ENCODE peak calls at places on chromosomes 3 and 15, in nine cellular contexts. One of them, this sample, is unnamed. For H3K4me1, the result is how much of the 10 kb centered on the place peaks cover.

GRCh38 chr3:100682056-100682853 is 27.0 kb upstream of the TFG start:
- DNase-seq in ovary: no peak
- DNase-seq in adrenal gland: no peak
- DNase-seq in stomach: no peak
- DNase-seq in suprapubic skin: no peak
- DNase-seq in transverse colon: no peak
- DNase-seq in Peyer's patch: no peak
- DNase-seq in sigmoid colon: no peak
- DNase-seq in body of pancreas: no peak
- DNase-seq in this sample: no peak

GRCh38 chr15:50797926-50798325 is 32.4 kb upstream of the SPPL2A start:
- DNase-seq in body of pancreas: peak
- DNase-seq in ovary: no peak
- DNase-seq in Peyer's patch: no peak
- DNase-seq in transverse colon: no peak
- DNase-seq in adrenal gland: no peak
- DNase-seq in sigmoid colon: no peak
- DNase-seq in stomach: no peak
- DNase-seq in suprapubic skin: no peak
- DNase-seq in this sample: no peak

GRCh38 chr3:24641628-24642027 is 147.0 kb upstream of the THRB start:
- DNase-seq in transverse colon: no peak
- DNase-seq in Peyer's patch: no peak
- DNase-seq in suprapubic skin: no peak
- DNase-seq in ovary: no peak
- DNase-seq in sigmoid colon: no peak
- DNase-seq in stomach: no peak
- DNase-seq in body of pancreas: no peak
- DNase-seq in adrenal gland: no peak
- DNase-seq in this sample: no peak

GRCh38 chr3:134985841-134986520 is 190.9 kb downstream of the EPHB1 start:
- DNase-seq in sigmoid colon: no peak
- DNase-seq in suprapubic skin: no peak
- DNase-seq in body of pancreas: no peak
- DNase-seq in Peyer's patch: no peak
- DNase-seq in stomach: no peak
- DNase-seq in ovary: no peak
- DNase-seq in transverse colon: no peak
- DNase-seq in adrenal gland: no peak
- DNase-seq in this sample: no peak

GRCh38 chr15:63860161-63860954 is 26.6 kb upstream of the HERC1 start:
- DNase-seq in body of pancreas: no peak
- DNase-seq in adrenal gland: no peak
- DNase-seq in ovary: no peak
- DNase-seq in Peyer's patch: peak
- DNase-seq in sigmoid colon: no peak
- DNase-seq in transverse colon: peak
- DNase-seq in suprapubic skin: no peak
- DNase-seq in stomach: no peak
- DNase-seq in this sample: no peak

GRCh38 chr15:48936666-48937065 is 27.1 kb downstream of the SHC4 start:
- DNase-seq in Peyer's patch: no peak
- DNase-seq in stomach: no peak
- DNase-seq in sigmoid colon: no peak
- DNase-seq in suprapubic skin: no peak
- DNase-seq in body of pancreas: no peak
- DNase-seq in transverse colon: no peak
- DNase-seq in adrenal gland: no peak
- DNase-seq in ovary: no peak
- DNase-seq in this sample: no peak

GRCh38 chr3:179156170-179156569 is 8.0 kb downstream of the PIK3CA start:
- DNase-seq in stomach: no peak
- DNase-seq in transverse colon: no peak
- DNase-seq in sigmoid colon: no peak
- DNase-seq in Peyer's patch: no peak
- DNase-seq in suprapubic skin: no peak
- DNase-seq in body of pancreas: no peak
- DNase-seq in adrenal gland: no peak
- DNase-seq in ovary: no peak
- DNase-seq in this sample: no peak

GRCh38 chr3:62436785-62437184 is 63.4 kb upstream of the FEZF2 start:
- DNase-seq in stomach: no peak
- DNase-seq in adrenal gland: no peak
- DNase-seq in ovary: no peak
- DNase-seq in transverse colon: no peak
- DNase-seq in Peyer's patch: no peak
- DNase-seq in suprapubic skin: no peak
- DNase-seq in body of pancreas: no peak
- DNase-seq in sigmoid colon: no peak
- DNase-seq in this sample: no peak

GRCh38 chr3:14019459-14019858 is 105.2 kb downstream of the CHCHD4 start:
- DNase-seq in transverse colon: no peak
- DNase-seq in stomach: no peak
- DNase-seq in Peyer's patch: no peak
- DNase-seq in adrenal gland: no peak
- DNase-seq in body of pancreas: no peak
- DNase-seq in suprapubic skin: no peak
- DNase-seq in sigmoid colon: no peak
- DNase-seq in ovary: no peak
- DNase-seq in this sample: no peak

DNA sequence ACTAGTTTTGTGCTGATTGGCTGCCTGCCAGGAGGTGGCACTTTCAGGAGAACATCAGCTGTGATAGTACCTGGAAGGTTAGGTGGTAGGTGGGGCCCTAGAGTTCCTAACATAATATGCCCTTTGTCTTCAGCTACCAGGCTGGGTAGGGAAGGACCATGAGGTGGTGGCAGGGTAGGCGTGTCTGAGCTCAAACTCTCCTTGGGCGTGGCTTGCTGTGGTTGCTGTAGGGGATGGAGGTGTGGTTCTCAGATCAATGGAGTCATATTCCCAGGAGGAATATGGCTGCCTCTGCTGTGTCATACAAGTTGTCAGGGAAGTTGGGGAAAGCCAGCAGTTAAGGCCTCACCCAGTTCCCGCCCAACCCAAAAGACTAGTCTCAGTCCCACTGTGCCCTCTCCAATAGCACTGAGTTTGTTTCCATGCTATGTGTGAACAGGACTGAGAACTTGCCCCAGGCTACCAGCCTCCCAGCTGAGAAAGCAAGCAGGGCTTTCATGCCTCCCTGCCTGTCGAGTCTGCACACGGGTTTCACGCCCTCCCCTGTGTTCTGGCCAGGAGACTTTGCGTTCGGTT is 107.7 kb downstream of the CHCHD4 start:
- DNase-seq in suprapubic skin: no peak
- DNase-seq in body of pancreas: no peak
- DNase-seq in stomach: no peak
- DNase-seq in ovary: no peak
- DNase-seq in transverse colon: peak
- DNase-seq in adrenal gland: no peak
- DNase-seq in Peyer's patch: no peak
- DNase-seq in sigmoid colon: no peak
- DNase-seq in this sample: no peak
- H3K4me1 ChIP-seq in suprapubic skin: under half
- H3K4me1 ChIP-seq in body of pancreas: under half
- H3K4me1 ChIP-seq in stomach: under half
- H3K4me1 ChIP-seq in ovary: under half
- H3K4me1 ChIP-seq in transverse colon: under half
- H3K4me1 ChIP-seq in adrenal gland: under half
- H3K4me1 ChIP-seq in Peyer's patch: under half
- H3K4me1 ChIP-seq in sigmoid colon: under half
- H3K4me1 ChIP-seq in this sample: under half

GRCh38 chr3:194814878-194815357 is 129.2 kb downstream of the FAM43A start:
- DNase-seq in sigmoid colon: no peak
- DNase-seq in transverse colon: no peak
- DNase-seq in stomach: no peak
- DNase-seq in body of pancreas: no peak
- DNase-seq in adrenal gland: no peak
- DNase-seq in suprapubic skin: no peak
- DNase-seq in Peyer's patch: no peak
- DNase-seq in ovary: no peak
- DNase-seq in this sample: peak

GRCh38 chr3:194810076-194810475 is 124.4 kb downstream of the FAM43A start:
- DNase-seq in suprapubic skin: peak
- DNase-seq in sigmoid colon: no peak
- DNase-seq in stomach: no peak
- DNase-seq in ovary: no peak
- DNase-seq in adrenal gland: no peak
- DNase-seq in body of pancreas: no peak
- DNase-seq in Peyer's patch: no peak
- DNase-seq in transverse colon: no peak
- DNase-seq in this sample: no peak

GRCh38 chr3:194809382-194809781 is 123.7 kb downstream of the FAM43A start:
- DNase-seq in sigmoid colon: no peak
- DNase-seq in transverse colon: no peak
- DNase-seq in stomach: no peak
- DNase-seq in adrenal gland: no peak
- DNase-seq in body of pancreas: no peak
- DNase-seq in ovary: no peak
- DNase-seq in Peyer's patch: no peak
- DNase-seq in suprapubic skin: peak
- DNase-seq in this sample: no peak

GRCh38 chr3:194811118-194811517 is 125.4 kb downstream of the FAM43A start:
- DNase-seq in body of pancreas: no peak
- DNase-seq in Peyer's patch: no peak
- DNase-seq in stomach: no peak
- DNase-seq in suprapubic skin: peak
- DNase-seq in transverse colon: no peak
- DNase-seq in ovary: no peak
- DNase-seq in sigmoid colon: no peak
- DNase-seq in adrenal gland: no peak
- DNase-seq in this sample: no peak

DNA sequence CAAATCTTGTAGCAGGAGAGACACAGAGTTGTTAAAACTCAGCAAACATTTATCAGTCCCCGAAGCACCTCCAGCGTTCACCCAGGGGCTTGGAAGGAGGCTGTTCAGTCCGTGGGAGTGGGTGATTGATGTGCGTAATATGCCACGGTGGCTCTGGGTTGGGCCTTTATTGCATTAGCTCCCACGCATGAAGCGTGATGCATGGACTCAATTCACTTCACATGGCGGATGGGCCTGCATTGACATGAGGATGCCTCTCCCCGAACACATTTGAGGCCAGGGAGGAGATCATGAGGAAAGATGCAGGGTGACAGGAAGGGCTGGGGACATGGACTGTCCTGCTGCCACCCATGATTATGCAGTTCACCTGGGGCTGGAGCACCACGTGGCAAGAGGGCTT is 126.5 kb downstream of the FAM43A start:
- DNase-seq in stomach: no peak
- DNase-seq in Peyer's patch: no peak
- DNase-seq in suprapubic skin: peak
- DNase-seq in transverse colon: no peak
- DNase-seq in sigmoid colon: no peak
- DNase-seq in adrenal gland: no peak
- DNase-seq in ovary: no peak
- DNase-seq in body of pancreas: no peak
- DNase-seq in this sample: no peak
- TF ChIP-seq CTCF in stomach: no peak
- TF ChIP-seq CTCF in Peyer's patch: no peak
- TF ChIP-seq CTCF in suprapubic skin: no peak
- TF ChIP-seq CTCF in transverse colon: no peak
- TF ChIP-seq CTCF in sigmoid colon: no peak
- TF ChIP-seq CTCF in adrenal gland: no peak
- TF ChIP-seq CTCF in ovary: no peak
- TF ChIP-seq CTCF in body of pancreas: no peak
- TF ChIP-seq CTCF in this sample: no peak

GRCh38 chr3:47513125-47513929 is at the start of gene ELP6:
- DNase-seq in sigmoid colon: peak
- DNase-seq in ovary: peak
- DNase-seq in Peyer's patch: peak
- DNase-seq in stomach: peak
- DNase-seq in adrenal gland: peak
- DNase-seq in body of pancreas: peak
- DNase-seq in suprapubic skin: peak
- DNase-seq in transverse colon: peak
- DNase-seq in this sample: peak
- TF ChIP-seq POLR2A in sigmoid colon: peak
- TF ChIP-seq POLR2A in ovary: peak
- TF ChIP-seq POLR2A in Peyer's patch: peak
- TF ChIP-seq POLR2A in stomach: no peak
- TF ChIP-seq POLR2A in adrenal gland: peak
- TF ChIP-seq POLR2A in body of pancreas: peak
- TF ChIP-seq POLR2A in suprapubic skin: peak
- TF ChIP-seq POLR2A in transverse colon: peak
- TF ChIP-seq POLR2A in this sample: peak

GRCh38 chr3:125057186-125057850 is 1.5 kb upstream of the HEG1 start:
- DNase-seq in ovary: no peak
- DNase-seq in adrenal gland: peak
- DNase-seq in Peyer's patch: no peak
- DNase-seq in sigmoid colon: peak
- DNase-seq in suprapubic skin: no peak
- DNase-seq in body of pancreas: no peak
- DNase-seq in stomach: no peak
- DNase-seq in transverse colon: no peak
- DNase-seq in this sample: no peak
- H3K4me1 ChIP-seq in ovary: under half
- H3K4me1 ChIP-seq in adrenal gland: under half
- H3K4me1 ChIP-seq in Peyer's patch: under half
- H3K4me1 ChIP-seq in sigmoid colon: under half
- H3K4me1 ChIP-seq in suprapubic skin: half or more
- H3K4me1 ChIP-seq in body of pancreas: under half
- H3K4me1 ChIP-seq in stomach: half or more
- H3K4me1 ChIP-seq in transverse colon: half or more
- H3K4me1 ChIP-seq in this sample: under half

DNA sequence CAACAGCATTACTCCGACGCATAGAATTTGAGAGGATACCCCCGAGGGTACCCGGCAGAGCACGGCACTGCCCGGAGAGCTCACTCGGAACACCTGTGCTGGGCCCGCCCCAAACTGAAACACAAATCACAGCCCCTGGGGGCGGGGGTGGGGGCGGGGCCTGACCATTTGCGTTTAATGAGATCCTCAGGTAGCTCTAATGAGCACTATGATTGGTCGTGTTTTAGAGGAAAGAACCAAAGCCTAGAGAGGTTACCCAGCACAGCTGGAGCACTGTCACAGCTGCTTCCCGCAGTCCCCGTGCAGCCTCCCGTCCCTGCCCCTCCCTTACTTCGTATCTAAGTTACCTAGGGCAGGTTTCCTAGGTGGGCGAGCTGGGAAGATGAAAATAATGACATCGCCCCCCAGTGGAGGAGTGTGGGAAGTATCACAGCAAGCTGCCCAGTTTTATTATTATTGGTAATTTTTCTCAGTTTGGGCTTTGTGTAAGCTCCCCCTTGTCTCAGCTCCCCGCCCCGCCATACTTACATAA is 187.1 kb downstream of the PDE8A start:
- DNase-seq in Peyer's patch: peak
- DNase-seq in suprapubic skin: no peak
- DNase-seq in transverse colon: peak
- DNase-seq in ovary: no peak
- DNase-seq in body of pancreas: peak
- DNase-seq in stomach: peak
- DNase-seq in adrenal gland: peak
- DNase-seq in sigmoid colon: no peak
- DNase-seq in this sample: no peak
- TF ChIP-seq CTCF in Peyer's patch: peak
- TF ChIP-seq CTCF in suprapubic skin: peak
- TF ChIP-seq CTCF in transverse colon: peak
- TF ChIP-seq CTCF in ovary: no peak
- TF ChIP-seq CTCF in body of pancreas: peak
- TF ChIP-seq CTCF in stomach: peak
- TF ChIP-seq CTCF in adrenal gland: peak
- TF ChIP-seq CTCF in sigmoid colon: no peak
- TF ChIP-seq CTCF in this sample: peak